ENCODE peak calls at places on chromosome 17, in ten cellular contexts. M is posterior cingulate gyrus, N is left ventricle myocardium inferior, O is AG20443, Z is myocyte, Q is fibroblast of mammary gland, D is upper lobe of right lung, H is LoVo, K is NCI-H1436 treated with DMSO at 0.1 percent for 48 hours, X is NCI-H1930. V is an unnamed sample.

GRCh38 chr17:44304651-44305050 is 3.8 kb upstream of the RUNDC3A start:
- DNase-seq in M (no peak), N (no peak), O (no peak), Z (no peak), Q (peak), D (no peak), H (no peak), K (no peak), X (no peak), V (peak)

GRCh38 chr17:29565643-29566472 is 979 bp downstream of the ABHD15 start:
- DNase-seq in M (no peak), N (no peak), O (no peak), Z (no peak), Q (no peak), D (peak), H (no peak), K (peak), X (peak), V (peak)

GRCh38 chr17:80082403-80083135 is 18.8 kb upstream of the GAA start:
- DNase-seq in M (peak), N (no peak), O (peak), Z (peak), Q (peak), D (no peak), H (peak), K (peak), X (peak), V (peak)

GRCh38 chr17:77146882-77147281 is 6.1 kb downstream of the SEC14L1 start:
- DNase-seq in M (no peak), N (no peak), O (no peak), Z (no peak), Q (no peak), D (peak), H (no peak), K (no peak), X (no peak), V (no peak)

GRCh38 chr17:76736349-76737081 is 616 bp downstream of the SRSF2 start:
- DNase-seq in M (peak), N (peak), O (peak), Z (peak), Q (peak), D (peak), H (peak), K (peak), X (peak), V (peak)

GRCh38 chr17:48483471-48484131 is 47.2 kb downstream of the HOXB1 start:
- DNase-seq in M (no peak), N (no peak), O (peak), Z (peak), Q (peak), D (no peak), H (peak), K (no peak), X (no peak), V (no peak)

GRCh38 chr17:62000186-62000585 is 64.9 kb downstream of the MED13 start:
- DNase-seq in M (no peak), N (no peak), O (no peak), Z (no peak), Q (no peak), D (no peak), H (no peak), K (no peak), X (no peak), V (no peak)

GRCh38 chr17:511833-512251 is 159.2 kb upstream of the RPH3AL start:
- DNase-seq in M (no peak), N (no peak), O (peak), Z (peak), Q (peak), D (no peak), H (no peak), K (no peak), X (no peak), V (no peak)

GRCh38 chr17:49979748-49980479 is 10.9 kb downstream of the DLX4 start:
- DNase-seq in M (no peak), N (no peak), O (peak), Z (peak), Q (no peak), D (no peak), H (no peak), K (no peak), X (no peak), V (no peak)

GRCh38 chr17:35773674-35774425 is 13.2 kb downstream of the C17orf50 start:
- DNase-seq in M (no peak), N (no peak), O (no peak), Z (no peak), Q (no peak), D (peak), H (no peak), K (no peak), X (no peak), V (no peak)

GRCh38 chr17:81295678-81296381 is 723 bp upstream of the SLC38A10 start:
- DNase-seq in M (no peak), N (no peak), O (peak), Z (peak), Q (peak), D (peak), H (peak), K (peak), X (no peak), V (peak)

GRCh38 chr17:44489581-44489980 is 13.6 kb downstream of the GPATCH8 start:
- DNase-seq in M (no peak), N (no peak), O (no peak), Z (no peak), Q (no peak), D (no peak), H (no peak), K (no peak), X (no peak), V (no peak)

GRCh38 chr17:75588546-75589016 is 981 bp downstream of the MYO15B start:
- DNase-seq in M (no peak), N (no peak), O (no peak), Z (no peak), Q (no peak), D (peak), H (no peak), K (no peak), X (no peak), V (no peak)

GRCh38 chr17:50266384-50267073 is 7.7 kb upstream of the TMEM92 start:
- DNase-seq in M (no peak), N (no peak), O (peak), Z (peak), Q (peak), D (peak), H (no peak), K (no peak), X (no peak), V (no peak)

GRCh38 chr17:8109669-8110455 is 8.5 kb downstream of the ALOXE3 start:
- DNase-seq in M (peak), N (peak), O (peak), Z (no peak), Q (peak), D (peak), H (peak), K (no peak), X (peak), V (peak)

GRCh38 chr17:19723967-19724366 is 7.6 kb upstream of the SLC47A2 start:
- DNase-seq in M (no peak), N (no peak), O (no peak), Z (peak), Q (no peak), D (no peak), H (no peak), K (no peak), X (no peak), V (no peak)

GRCh38 chr17:1362065-1362848 is 37.8 kb downstream of the YWHAE start:
- DNase-seq in M (no peak), N (no peak), O (no peak), Z (no peak), Q (no peak), D (no peak), H (no peak), K (no peak), X (no peak), V (no peak)

GRCh38 chr17:27870345-27870744 is 22.8 kb downstream of the LYRM9 start:
- DNase-seq in M (no peak), N (no peak), O (no peak), Z (no peak), Q (no peak), D (no peak), H (no peak), K (no peak), X (no peak), V (no peak)

GRCh38 chr17:47087093-47087492 is 102.0 kb downstream of the CDC27 start:
- DNase-seq in M (no peak), N (no peak), O (no peak), Z (no peak), Q (no peak), D (no peak), H (no peak), K (no peak), X (no peak), V (no peak)

GRCh38 chr17:32161506-32162365 is 19.4 kb downstream of the RHOT1 start:
- DNase-seq in M (no peak), N (no peak), O (peak), Z (peak), Q (peak), D (no peak), H (peak), K (no peak), X (no peak), V (no peak)

GRCh38 chr17:28570716-28571254 is 539 bp downstream of the PIGS start:
- DNase-seq in M (peak), N (peak), O (peak), Z (no peak), Q (no peak), D (no peak), H (peak), K (no peak), X (peak), V (no peak)

GRCh38 chr17:81064746-81065475 is 30.0 kb downstream of the BAIAP2 start:
- DNase-seq in M (no peak), N (no peak), O (peak), Z (peak), Q (peak), D (no peak), H (no peak), K (no peak), X (no peak), V (no peak)

GRCh38 chr17:57902800-57903759 is 52.1 kb downstream of the CUEDC1 start:
- DNase-seq in M (peak), N (peak), O (peak), Z (peak), Q (peak), D (peak), H (peak), K (peak), X (no peak), V (peak)